ENCODE peak calls at places on chromosomes 6 and 20, in six cellular contexts. B is AG10803, G is A549, E is sigmoid colon, Q is IMR-90, U is left ventricle myocardium inferior. V is an unnamed sample.
A peak's percentile ranks its signal among the peaks of the same experiment; 100 is the strongest.

GRCh38 chr6:72683797-72684196 is 61.9 kb downstream of the KCNQ5 start:
- DNase-seq in Q (no peak), U (no peak), B (no peak), G (no peak), E (no peak), V (no peak)

GRCh38 chr6:88177961-88178464 is 11.9 kb upstream of the CNR1 start:
- DNase-seq in G (no peak), B (peak; percentile 8), Q (no peak), U (no peak), E (no peak), V (peak; percentile 30)

GRCh38 chr6:86152546-86152945 is 509.9 kb upstream of the SYNCRIP start:
- DNase-seq in U (no peak), Q (no peak), E (no peak), B (no peak), G (no peak), V (no peak)

GRCh38 chr6:3750324-3751018 is 1.0 kb downstream of the PXDC1 start:
- DNase-seq in G (no peak), B (peak; percentile 82), E (peak; percentile 95), Q (peak; percentile 72), U (peak; percentile 88), V (peak; percentile 76)

GRCh38 chr6:100353276-100354015 is 111.3 kb downstream of the SIM1 start:
- DNase-seq in E (no peak), G (no peak), Q (peak; percentile 70), U (no peak), B (peak; percentile 65), V (peak; percentile 85)

GRCh38 chr6:47061631-47062300 is 19.6 kb upstream of the ADGRF1 start:
- DNase-seq in E (peak; percentile 88), U (no peak), B (peak; percentile 27), G (no peak), Q (no peak), V (peak; percentile 52)

GRCh38 chr20:59013031-59013951 is 5.9 kb upstream of the TUBB1 start:
- DNase-seq in Q (no peak), B (no peak), U (no peak), E (peak; percentile 52), G (no peak), V (no peak)

GRCh38 chr6:89610149-89610642 is 28.4 kb downstream of the LYRM2 start:
- DNase-seq in U (peak; percentile 69), G (peak; percentile 38), Q (peak; percentile 12), E (peak; percentile 79), B (peak; percentile 26), V (peak; percentile 58)

GRCh38 chr6:148497717-148498116 is 155.1 kb downstream of the SASH1 start:
- DNase-seq in G (no peak), B (no peak), E (no peak), Q (no peak), U (no peak), V (no peak)

GRCh38 chr6:90038951-90039653 is 144.8 kb downstream of the GJA10 start:
- DNase-seq in E (no peak), G (no peak), U (no peak), B (no peak), Q (peak; percentile 65), V (no peak)

GRCh38 chr6:3230275-3231212 is 3.1 kb upstream of the TUBB2B start:
- DNase-seq in Q (peak; percentile 34), U (no peak), B (peak; percentile 21), G (no peak), E (no peak), V (peak; percentile 25)

GRCh38 chr6:150068173-150068785 is 642 bp downstream of the ULBP3 start:
- DNase-seq in E (no peak), Q (no peak), U (no peak), B (no peak), G (no peak), V (no peak)

GRCh38 chr6:84278311-84278710 is 50.9 kb upstream of the CEP162 start:
- DNase-seq in B (peak; percentile 41), G (no peak), Q (no peak), E (no peak), U (no peak), V (peak; percentile 23)

GRCh38 chr6:116667620-116668019 is 946 bp downstream of the ZUP1 start:
- DNase-seq in E (no peak), Q (no peak), B (no peak), U (no peak), G (no peak), V (no peak)

GRCh38 chr6:135796884-135797283 is 54.6 kb upstream of the PDE7B start:
- DNase-seq in U (no peak), Q (peak; percentile 7), B (peak; percentile 30), G (no peak), E (no peak), V (peak; percentile 10)

GRCh38 chr6:157226761-157227160 is 96.6 kb downstream of the TMEM242 start:
- DNase-seq in E (no peak), G (no peak), B (no peak), U (no peak), Q (no peak), V (peak; percentile 39)

GRCh38 chr6:24551139-24551538 is 56.4 kb downstream of the ALDH5A1 start:
- DNase-seq in B (no peak), G (no peak), E (no peak), U (no peak), Q (no peak), V (no peak)

GRCh38 chr6:8159966-8160365 is 57.6 kb upstream of the EEF1E1 start:
- DNase-seq in E (no peak), Q (no peak), U (no peak), B (no peak), G (no peak), V (no peak)

GRCh38 chr6:91868539-91869202 is 1281.8 kb upstream of the MAP3K7 start:
- DNase-seq in G (no peak), Q (no peak), E (no peak), U (no peak), B (no peak), V (no peak)

GRCh38 chr6:38909020-38909730 is 139.4 kb upstream of the GLP1R start:
- DNase-seq in E (no peak), Q (no peak), U (no peak), B (no peak), G (no peak), V (no peak)

GRCh38 chr6:703562-703961 is 10.6 kb upstream of the EXOC2 start:
- DNase-seq in B (no peak), Q (no peak), U (no peak), G (no peak), E (no peak), V (no peak)

GRCh38 chr6:704037-704436 is 11.1 kb upstream of the EXOC2 start:
- DNase-seq in G (no peak), Q (peak; percentile 86), E (no peak), U (no peak), B (no peak), V (no peak)

GRCh38 chr6:700490-700889 is 7.6 kb upstream of the EXOC2 start:
- DNase-seq in Q (no peak), U (no peak), G (no peak), B (no peak), E (no peak), V (no peak)

GRCh38 chr6:701215-701614 is 8.3 kb upstream of the EXOC2 start:
- DNase-seq in U (no peak), Q (no peak), G (no peak), B (no peak), E (no peak), V (no peak)

DNA sequence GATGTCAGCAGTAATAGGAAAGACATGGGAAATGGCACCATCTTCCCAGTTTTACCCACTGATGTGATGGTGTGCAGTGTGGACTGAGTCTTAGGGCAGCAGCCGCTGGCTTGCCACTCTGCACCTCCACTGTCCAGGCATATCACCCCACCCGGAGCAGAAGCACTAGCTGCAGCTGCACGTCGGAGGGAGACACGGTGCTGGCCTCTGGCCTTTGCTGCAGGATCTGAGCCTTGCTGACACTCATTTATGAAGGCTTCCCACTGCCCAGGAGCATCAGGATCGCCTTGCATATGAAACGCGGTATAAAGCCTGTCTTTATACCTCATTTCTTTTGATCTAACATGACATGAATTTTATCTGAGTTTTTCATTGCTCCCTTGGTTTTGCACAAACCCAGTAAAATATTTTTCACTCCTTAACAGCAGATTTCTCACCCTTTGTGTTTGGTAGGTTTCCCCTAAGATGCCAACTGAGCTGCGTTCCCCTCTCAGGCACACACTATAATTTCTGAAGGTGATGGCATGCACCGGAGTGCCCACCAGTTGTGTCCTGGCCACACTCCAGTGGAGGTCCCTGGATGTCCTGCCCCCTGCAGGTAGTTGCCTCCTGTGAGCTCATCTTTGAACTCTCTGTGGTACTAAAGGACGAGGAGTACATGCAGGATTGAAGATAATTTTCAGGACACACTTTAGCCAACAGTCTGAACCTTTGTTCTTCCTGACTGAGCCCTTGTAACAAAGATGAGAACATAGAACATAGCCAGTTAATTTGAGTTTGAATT is 8.9 kb upstream of the EXOC2 start:
- DNase-seq in Q (no peak), G (no peak), B (no peak), U (no peak), E (no peak), V (no peak)
- TF ChIP-seq CTCF in Q (no peak), G (no peak), B (no peak), U (no peak), E (no peak), V (peak; percentile 10)

GRCh38 chr6:36855750-36856149 is 16.5 kb upstream of the CPNE5 start:
- DNase-seq in E (no peak), Q (no peak), U (no peak), B (no peak), G (no peak), V (no peak)

GRCh38 chr6:36857325-36857724 is 17.3 kb downstream of the PPIL1 start:
- DNase-seq in E (no peak), Q (no peak), B (no peak), U (no peak), G (no peak), V (no peak)

GRCh38 chr6:36860126-36860525 is 14.5 kb downstream of the PPIL1 start:
- DNase-seq in B (no peak), Q (no peak), U (no peak), E (no peak), G (no peak), V (no peak)

GRCh38 chr6:36856277-36856676 is 17.0 kb upstream of the CPNE5 start:
- DNase-seq in E (no peak), Q (no peak), G (no peak), U (peak; percentile 46), B (no peak), V (no peak)

DNA sequence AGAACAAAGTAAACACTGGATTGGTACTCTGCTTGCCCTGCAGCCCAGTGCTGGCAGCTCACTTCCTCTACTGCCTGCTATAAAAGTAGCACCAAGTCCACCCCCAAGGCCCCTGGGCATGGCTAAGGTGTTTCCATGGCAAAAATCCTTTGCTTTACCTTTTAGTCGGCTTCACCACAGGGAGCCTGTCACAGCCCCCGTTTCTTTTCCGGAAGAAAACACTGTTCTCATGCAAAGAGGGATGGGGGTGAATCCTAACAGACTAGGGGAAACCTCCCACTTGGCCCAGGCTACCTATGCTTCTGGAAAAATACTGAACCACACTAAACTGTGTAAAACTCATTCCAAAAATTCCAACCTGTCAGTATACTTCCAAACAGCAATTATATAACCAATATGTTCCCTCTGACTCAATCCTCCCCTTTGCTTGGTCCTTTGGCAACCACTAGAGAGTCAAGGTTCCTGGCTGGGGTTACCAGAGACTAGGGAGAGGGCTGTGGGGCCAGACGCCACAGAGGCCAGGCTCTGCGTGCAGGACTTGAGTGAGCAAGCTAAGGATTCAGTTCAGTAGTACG is 16.1 kb downstream of the PPIL1 start:
- DNase-seq in Q (peak; percentile 77), E (peak; percentile 90), G (no peak), U (no peak), B (peak; percentile 80), V (peak; percentile 87)
- H3K4me3 ChIP-seq in Q (no peak overlapping the region), E (peak overlapping the region; percentile 4), G (no peak overlapping the region), U (no peak overlapping the region), B (no peak overlapping the region), V (no peak overlapping the region)

GRCh38 chr20:38550274-38550673 is 30.7 kb upstream of the ADIG start:
- DNase-seq in Q (no peak), E (no peak), U (no peak), G (peak; percentile 25), B (no peak), V (no peak)
- TF ChIP-seq CTCF in Q (no peak), E (no peak), U (no peak), G (no peak), B (no peak), V (no peak)

GRCh38 chr6:32255212-32256153 is 31.6 kb upstream of the NOTCH4 start:
- DNase-seq in G (peak; percentile 72), B (peak; percentile 91), U (peak; percentile 60), Q (peak; percentile 93), E (peak; percentile 90), V (peak; percentile 95)
- H3K4me3 ChIP-seq in G (peak overlapping the region; percentile 11), B (peak overlapping the region; percentile 56), U (peak overlapping the region; percentile 60), Q (peak overlapping the region; percentile 20), E (peak overlapping the region; percentile 42), V (peak overlapping the region; percentile 47)

V was measured in fibroblast of pulmonary artery.